ENCODE peak calls at places on chromosomes 16 and 17, in six cellular contexts. N is H9, M is H1, F is IMR-90, X is neuronal stem cell, Y is mesenchymal stem cell. I is an unnamed sample.

GRCh38 chr17:45223541-45224528 is 2.1 kb downstream of the FMNL1 start:
- DNase-seq in N (no peak), M (no peak), F (no peak), X (no peak), Y (no peak), I (no peak)

GRCh38 chr16:46830417-46830901 is 521 bp downstream of the C16orf87 start:
- DNase-seq in N (no peak), M (no peak), F (no peak), X (peak; percentile 8), Y (no peak), I (peak; percentile 50)

GRCh38 chr16:24609740-24610420 is 70.5 kb downstream of the RBBP6 start:
- DNase-seq in N (peak; percentile 60), M (no peak), F (peak; percentile 31), X (peak; percentile 44), Y (peak; percentile 73), I (peak; percentile 66)

GRCh38 chr17:29154516-29155234 is 25.5 kb downstream of the MYO18A start:
- DNase-seq in N (no peak), M (no peak), F (no peak), X (no peak), Y (no peak), I (no peak)

GRCh38 chr16:539901-540530 is 12.5 kb downstream of the CAPN15 start:
- DNase-seq in N (no peak), M (no peak), F (peak; percentile 88), X (no peak), Y (peak; percentile 77), I (no peak)

GRCh38 chr17:62704381-62704971 is 77.0 kb downstream of the MRC2 start:
- DNase-seq in N (peak; percentile 79), M (no peak), F (peak; percentile 35), X (no peak), Y (peak; percentile 34), I (peak; percentile 70)

GRCh38 chr17:74814453-74814852 is 38.3 kb upstream of the NAT9 start:
- DNase-seq in N (no peak), M (no peak), F (no peak), X (no peak), Y (no peak), I (no peak)

GRCh38 chr17:50630524-50631194 is 4.0 kb upstream of the ABCC3 start:
- DNase-seq in N (peak; percentile 79), M (no peak), F (no peak), X (no peak), Y (no peak), I (no peak)

GRCh38 chr16:5016967-5017677 is 16.6 kb downstream of the NAGPA start:
- DNase-seq in N (no peak), M (no peak), F (no peak), X (no peak), Y (no peak), I (no peak)

GRCh38 chr16:27390157-27390556 is 11.8 kb upstream of the IL21R start:
- DNase-seq in N (no peak), M (no peak), F (no peak), X (no peak), Y (no peak), I (no peak)

GRCh38 chr17:47708312-47708863 is 14.4 kb downstream of the TBKBP1 start:
- DNase-seq in N (no peak), M (no peak), F (no peak), X (no peak), Y (no peak), I (no peak)

GRCh38 chr16:278863-279366 is 1.5 kb upstream of the ARHGDIG start:
- DNase-seq in N (no peak), M (no peak), F (peak; percentile 17), X (no peak), Y (peak; percentile 37), I (peak; percentile 72)

GRCh38 chr16:50747206-50747956 is 5.5 kb downstream of the CYLD start:
- DNase-seq in N (no peak), M (no peak), F (no peak), X (no peak), Y (peak; percentile 9), I (peak; percentile 43)

GRCh38 chr17:78356163-78356713 is 3.6 kb downstream of the SOCS3 start:
- DNase-seq in N (peak; percentile 92), M (peak; percentile 73), F (peak; percentile 98), X (no peak), Y (peak; percentile 96), I (peak; percentile 97)

GRCh38 chr17:564526-564925 is 150.1 kb downstream of the VPS53 start:
- DNase-seq in N (no peak), M (no peak), F (no peak), X (no peak), Y (no peak), I (no peak)

GRCh38 chr17:58985265-58985810 is 121.3 kb downstream of the TRIM37 start:
- DNase-seq in N (no peak), M (no peak), F (no peak), X (no peak), Y (no peak), I (peak; percentile 26)

GRCh38 chr17:81578561-81579225 is 26.5 kb upstream of the FAAP100 start:
- DNase-seq in N (no peak), M (no peak), F (no peak), X (no peak), Y (no peak), I (no peak)

GRCh38 chr17:82267575-82268379 is 5.7 kb downstream of the CSNK1D start:
- DNase-seq in N (no peak), M (no peak), F (peak; percentile 96), X (no peak), Y (peak; percentile 98), I (no peak)

GRCh38 chr16:22008215-22009142 is 568 bp downstream of the MOSMO start:
- DNase-seq in N (no peak), M (no peak), F (no peak), X (no peak), Y (peak; percentile 40), I (no peak)

GRCh38 chr17:51091635-51092034 is 29.0 kb downstream of the SPAG9 start:
- DNase-seq in N (no peak), M (no peak), F (no peak), X (no peak), Y (no peak), I (no peak)

GRCh38 chr16:83870830-83871229 is 28.1 kb upstream of the MLYCD start:
- DNase-seq in N (peak; percentile 3), M (no peak), F (no peak), X (no peak), Y (no peak), I (no peak)

GRCh38 chr17:20156196-20157077 is 147.3 kb downstream of the SPECC1 start:
- DNase-seq in N (no peak), M (no peak), F (peak; percentile 25), X (peak; percentile 29), Y (peak; percentile 60), I (peak; percentile 92)

GRCh38 chr17:6162892-6163291 is 92.7 kb downstream of the WSCD1 start:
- DNase-seq in N (peak; percentile 50), M (no peak), F (no peak), X (no peak), Y (no peak), I (no peak)

GRCh38 chr17:29138991-29139682 is 41.1 kb downstream of the MYO18A start:
- DNase-seq in N (no peak), M (no peak), F (no peak), X (no peak), Y (no peak), I (no peak)

GRCh38 chr17:7703584-7704574 is 1.1 kb upstream of the EFNB3 start:
- DNase-seq in N (peak; percentile 95), M (peak; percentile 61), F (no peak), X (peak; percentile 85), Y (peak; percentile 79), I (peak; percentile 98)

GRCh38 chr16:11075163-11075562 is 130.8 kb downstream of the CLEC16A start:
- DNase-seq in N (no peak), M (no peak), F (no peak), X (no peak), Y (no peak), I (no peak)

GRCh38 chr17:59406808-59407381 is 75.4 kb downstream of the YPEL2 start:
- DNase-seq in N (no peak), M (no peak), F (peak; percentile 57), X (no peak), Y (peak; percentile 41), I (no peak)

GRCh38 chr17:15514469-15514868 is 47.0 kb upstream of the CDRT4 start:
- DNase-seq in N (no peak), M (no peak), F (no peak), X (no peak), Y (no peak), I (no peak)

GRCh38 chr17:15513058-15513858 is 45.8 kb upstream of the CDRT4 start:
- DNase-seq in N (no peak), M (no peak), F (peak; percentile 64), X (no peak), Y (peak; percentile 35), I (no peak)

GRCh38 chr17:15513859-15514446 is 46.5 kb upstream of the CDRT4 start:
- DNase-seq in N (no peak), M (no peak), F (peak; percentile 24), X (no peak), Y (peak; percentile 39), I (no peak)

GRCh38 chr17:15512310-15512709 is 44.9 kb upstream of the CDRT4 start:
- DNase-seq in N (no peak), M (no peak), F (no peak), X (no peak), Y (no peak), I (no peak)

GRCh38 chr17:15516150-15516549 is 47.1 kb downstream of the TVP23C start:
- DNase-seq in N (no peak), M (no peak), F (peak; percentile 75), X (no peak), Y (peak; percentile 43), I (no peak)
- H3K27ac ChIP-seq in N (no peak overlapping the region), M (no peak overlapping the region), F (no peak overlapping the region), X (no peak overlapping the region), Y (no peak overlapping the region), I (no peak overlapping the region)

GRCh38 chr17:64777413-64778101 is 115.5 kb upstream of the SMURF2 start:
- DNase-seq in N (no peak), M (no peak), F (no peak), X (no peak), Y (no peak), I (no peak)

GRCh38 chr17:64779344-64780095 is 117.4 kb upstream of the SMURF2 start:
- DNase-seq in N (peak; percentile 69), M (no peak), F (no peak), X (no peak), Y (no peak), I (peak; percentile 41)

GRCh38 chr17:64778367-64779290 is 116.5 kb upstream of the SMURF2 start:
- DNase-seq in N (peak; percentile 76), M (no peak), F (no peak), X (no peak), Y (no peak), I (peak; percentile 56)

GRCh38 chr17:64775701-64776570 is 113.8 kb upstream of the SMURF2 start:
- DNase-seq in N (no peak), M (no peak), F (no peak), X (no peak), Y (no peak), I (no peak)

GRCh38 chr17:64778102-64778366 is 115.9 kb upstream of the SMURF2 start:
- DNase-seq in N (no peak), M (no peak), F (no peak), X (no peak), Y (no peak), I (no peak)
- H2BK15ac ChIP-seq in N (no peak overlapping the region), M (no peak overlapping the region), F (no peak overlapping the region), X (peak overlapping the region; percentile 85), Y (no peak overlapping the region), I (no peak overlapping the region)

GRCh38 chr16:12516621-12517309 is 286.9 kb downstream of the CPPED1 start:
- DNase-seq in N (no peak), M (no peak), F (no peak), X (no peak), Y (no peak), I (no peak)
- H3K9ac ChIP-seq in N (no peak overlapping the region), M (no peak overlapping the region), F (no peak overlapping the region), X (no peak overlapping the region), Y (no peak overlapping the region), I (no peak overlapping the region)

GRCh38 chr17:38456031-38456815 is 28.0 kb downstream of the ARHGAP23 start:
- DNase-seq in N (no peak), M (no peak), F (no peak), X (no peak), Y (peak; percentile 13), I (peak; percentile 90)
- H3K27ac ChIP-seq in N (no peak overlapping the region), M (no peak overlapping the region), F (peak overlapping the region; percentile 32), X (no peak overlapping the region), Y (peak overlapping the region; percentile 15), I (peak overlapping the region; percentile 84)

I was measured in mesendoderm.